ENCODE peak calls at places on chromosome 5, in nine cellular contexts. O is GM04504, N is glomerular endothelial cell, B is testis, G is WTC11, T is G401, V is hippocampal formation, D is AG10803, A is NCI-H2107. F is an unnamed sample.

GRCh38 chr5:95530441-95530840 is 24.3 kb downstream of the SKIC3 start:
- DNase-seq in O (peak), N (no peak), B (no peak), G (no peak), T (no peak), V (no peak), D (peak), A (no peak), F (no peak)

GRCh38 chr5:67361932-67362729 is 165.5 kb upstream of the CD180 start:
- DNase-seq in O (no peak), N (no peak), B (no peak), G (no peak), T (no peak), V (no peak), D (no peak), A (no peak), F (no peak)

GRCh38 chr5:115977096-115977495 is 14.8 kb downstream of the LVRN start:
- DNase-seq in O (no peak), N (no peak), B (no peak), G (no peak), T (no peak), V (no peak), D (no peak), A (no peak), F (no peak)

GRCh38 chr5:154850255-154851062 is at the start of gene FAXDC2:
- DNase-seq in O (peak), N (no peak), B (peak), G (peak), T (peak), V (peak), D (peak), A (no peak), F (no peak)

GRCh38 chr5:65721050-65721774 is 697 bp downstream of the SGTB start:
- DNase-seq in O (peak), N (no peak), B (peak), G (peak), T (peak), V (peak), D (peak), A (no peak), F (peak)

GRCh38 chr5:132526974-132527564 is 16.3 kb downstream of the IL5 start:
- DNase-seq in O (no peak), N (no peak), B (no peak), G (no peak), T (no peak), V (no peak), D (no peak), A (no peak), F (no peak)

GRCh38 chr5:61744690-61745619 is 412.9 kb downstream of the ZSWIM6 start:
- DNase-seq in O (no peak), N (no peak), B (no peak), G (no peak), T (peak), V (no peak), D (no peak), A (no peak), F (no peak)

GRCh38 chr5:122312670-122312988 is 592 bp downstream of the SNCAIP start:
- DNase-seq in O (no peak), N (no peak), B (peak), G (peak), T (peak), V (no peak), D (no peak), A (no peak), F (no peak)

GRCh38 chr5:6633469-6634326 is 458 bp downstream of the SRD5A1 start:
- DNase-seq in O (no peak), N (no peak), B (peak), G (peak), T (peak), V (no peak), D (no peak), A (peak), F (no peak)

GRCh38 chr5:95043234-95043633 is 241.7 kb downstream of the MCTP1 start:
- DNase-seq in O (no peak), N (no peak), B (no peak), G (no peak), T (peak), V (no peak), D (no peak), A (no peak), F (no peak)